ENCODE peak calls at places on chromosomes 4 and X, in four cellular contexts. X is lower lobe of right lung; A is amniotic epithelial cell; D is stimulated activated CD8-positive, alpha-beta memory T cell treated with anti-CD3 and anti-CD28 coated beads, Interleukin-12 subunit alpha, Interleukin-12 subunit beta, amount 100 ng/mL, for 1 hour. K is an unnamed sample.

GRCh38 chr4:182492456-182492855 is 249.3 kb downstream of the TENM3 start:
- DNase-seq in X (no peak), A (peak), D (no peak), K (no peak)

GRCh38 chrX:48997455-48997854 is 4.6 kb downstream of the GRIPAP1 start:
- DNase-seq in X (no peak), A (no peak), D (no peak), K (no peak)

GRCh38 chr4:8556341-8557150 is 23.6 kb upstream of the GPR78 start:
- DNase-seq in X (no peak), A (no peak), D (no peak), K (no peak)

GRCh38 chr4:166121897-166122296 is 248.9 kb downstream of the TLL1 start:
- DNase-seq in X (no peak), A (no peak), D (no peak), K (no peak)

GRCh38 chrX:68684291-68684918 is 36.9 kb downstream of the STARD8 start:
- DNase-seq in X (peak), A (no peak), D (no peak), K (peak)

GRCh38 chr4:1381944-1382541 is 24.2 kb downstream of the NKX1-1 start:
- DNase-seq in X (peak), A (no peak), D (no peak), K (peak)

GRCh38 chrX:122272011-122272410 is 912.1 kb upstream of the GRIA3 start:
- DNase-seq in X (no peak), A (no peak), D (no peak), K (no peak)

GRCh38 chr4:111618908-111619307 is 526.3 kb upstream of the FAM241A start:
- DNase-seq in X (no peak), A (peak), D (no peak), K (no peak)

GRCh38 chrX:21741869-21742701 is 15.8 kb downstream of the SMPX start:
- DNase-seq in X (no peak), A (peak), D (no peak), K (no peak)

GRCh38 chr4:74374561-74375327 is 9.8 kb downstream of the EREG start:
- DNase-seq in X (peak), A (peak), D (no peak), K (no peak)

GRCh38 chr4:92387459-92388069 is 83.8 kb downstream of the GRID2 start:
- DNase-seq in X (no peak), A (peak), D (no peak), K (no peak)

GRCh38 chrX:140766024-140766611 is 56.6 kb downstream of the LINC00632 start:
- DNase-seq in X (no peak), A (peak), D (no peak), K (peak)

GRCh38 chrX:2872937-2873336 is 44.2 kb downstream of the GYG2 start:
- DNase-seq in X (no peak), A (no peak), D (no peak), K (no peak)

GRCh38 chr4:165711912-165712311 is 161.1 kb upstream of the TLL1 start:
- DNase-seq in X (no peak), A (no peak), D (no peak), K (no peak)

GRCh38 chr4:159435561-159436023 is 332.7 kb downstream of the RAPGEF2 start:
- DNase-seq in X (no peak), A (no peak), D (no peak), K (no peak)

GRCh38 chrX:45710081-45710801 is 509.6 kb upstream of the DIPK2B start:
- DNase-seq in X (no peak), A (peak), D (no peak), K (no peak)

GRCh38 chr4:101418466-101418865 is 71.1 kb upstream of the PPP3CA start:
- DNase-seq in X (no peak), A (no peak), D (no peak), K (no peak)

GRCh38 chrX:38225093-38225492 is 4.4 kb upstream of the SRPX start:
- DNase-seq in X (no peak), A (peak), D (no peak), K (no peak)

GRCh38 chrX:19805054-19805690 is 82.2 kb downstream of the SH3KBP1 start:
- DNase-seq in X (no peak), A (no peak), D (no peak), K (no peak)

GRCh38 chrX:41677661-41678060 is 11.1 kb upstream of the GPR34 start:
- DNase-seq in X (no peak), A (no peak), D (no peak), K (no peak)

GRCh38 chrX:39425124-39425806 is 624.0 kb downstream of the MID1IP1 start:
- DNase-seq in X (no peak), A (no peak), D (no peak), K (no peak)

GRCh38 chr4:158722291-158722916 is 792 bp downstream of the PPID start:
- DNase-seq in X (no peak), A (peak), D (no peak), K (no peak)

GRCh38 chr4:76087007-76087769 is 12.7 kb downstream of the ART3 start:
- DNase-seq in X (no peak), A (peak), D (no peak), K (peak)

GRCh38 chrX:12903646-12904045 is 2.8 kb upstream of the TLR8 start:
- DNase-seq in X (no peak), A (peak), D (no peak), K (no peak)

GRCh38 chr4:79695848-79696247 is 287.8 kb upstream of the GK2 start:
- DNase-seq in X (no peak), A (no peak), D (no peak), K (no peak)

GRCh38 chr4:24091632-24092240 is 201.9 kb upstream of the PPARGC1A start:
- DNase-seq in X (no peak), A (no peak), D (no peak), K (no peak)

GRCh38 chr4:98828801-98829200 is 100.1 kb downstream of the EIF4E start:
- DNase-seq in X (no peak), A (no peak), D (no peak), K (no peak)

GRCh38 chr4:18180122-18180521 is 158.6 kb upstream of the LCORL start:
- DNase-seq in X (no peak), A (no peak), D (no peak), K (no peak)

GRCh38 chrX:111445485-111445884 is 33.5 kb upstream of the DCX start:
- DNase-seq in X (no peak), A (peak), D (no peak), K (no peak)

GRCh38 chrX:111830561-111830960 is 45.4 kb upstream of the TRPC5OS start:
- DNase-seq in X (no peak), A (no peak), D (no peak), K (no peak)

GRCh38 chrX:40153335-40154221 is 55.8 kb upstream of the BCOR start:
- DNase-seq in X (peak), A (no peak), D (no peak), K (peak)

GRCh38 chr4:56937262-56937661 is 29.6 kb downstream of the REST start:
- DNase-seq in X (no peak), A (peak), D (no peak), K (no peak)

GRCh38 chrX:46961574-46962279 is 49.5 kb downstream of the JADE3 start:
- DNase-seq in X (no peak), A (no peak), D (no peak), K (no peak)

GRCh38 chr4:42401171-42401570 is 3.9 kb downstream of the SHISA3 start:
- DNase-seq in X (no peak), A (no peak), D (no peak), K (no peak)

GRCh38 chr4:7813674-7814073 is 126.0 kb downstream of the AFAP1 start:
- DNase-seq in X (no peak), A (peak), D (no peak), K (no peak)

GRCh38 chr4:77310931-77311330 is 153.9 kb downstream of the CCNG2 start:
- DNase-seq in X (no peak), A (peak), D (no peak), K (no peak)

GRCh38 chr4:764405-765169 is 59.0 kb downstream of the PCGF3 start:
- DNase-seq in X (peak), A (no peak), D (no peak), K (peak)

GRCh38 chr4:38815879-38816782 is 11.5 kb upstream of the TLR1 start:
- DNase-seq in X (no peak), A (peak), D (no peak), K (no peak)